ENCODE peak calls at places on chromosomes 12 and 14, in seven cellular contexts. One of them, this sample, is unnamed.

GRCh38 chr14:54609576-54609975 is 42.6 kb downstream of the SAMD4A start:
- DNase-seq in HuH-7: no peak
- DNase-seq in epithelial cell of esophagus: no peak
- DNase-seq in lower leg skin: no peak
- DNase-seq in hippocampal formation: no peak
- DNase-seq in AG08396: no peak
- DNase-seq in activated gamma-delta T cell treated with anti-CD3 and anti-CD28 coated beads, Interleukin-2, amount 50 U/mL, for 16 hours: no peak
- DNase-seq in this sample: no peak

GRCh38 chr12:49847161-49847560 is 4.3 kb upstream of the BCDIN3D start:
- DNase-seq in HuH-7: no peak
- DNase-seq in epithelial cell of esophagus: no peak
- DNase-seq in lower leg skin: no peak
- DNase-seq in hippocampal formation: no peak
- DNase-seq in AG08396: no peak
- DNase-seq in activated gamma-delta T cell treated with anti-CD3 and anti-CD28 coated beads, Interleukin-2, amount 50 U/mL, for 16 hours: no peak
- DNase-seq in this sample: no peak

GRCh38 chr12:95836630-95837239 is 22.0 kb upstream of the SNRPF start:
- DNase-seq in HuH-7: no peak
- DNase-seq in epithelial cell of esophagus: no peak
- DNase-seq in lower leg skin: no peak
- DNase-seq in hippocampal formation: no peak
- DNase-seq in AG08396: peak; percentile 8
- DNase-seq in activated gamma-delta T cell treated with anti-CD3 and anti-CD28 coated beads, Interleukin-2, amount 50 U/mL, for 16 hours: no peak
- DNase-seq in this sample: no peak

GRCh38 chr14:70771781-70772212 is 37.5 kb downstream of the MAP3K9 start:
- DNase-seq in HuH-7: no peak
- DNase-seq in epithelial cell of esophagus: peak; percentile 61
- DNase-seq in lower leg skin: peak; percentile 60
- DNase-seq in hippocampal formation: no peak
- DNase-seq in AG08396: no peak
- DNase-seq in activated gamma-delta T cell treated with anti-CD3 and anti-CD28 coated beads, Interleukin-2, amount 50 U/mL, for 16 hours: no peak
- DNase-seq in this sample: no peak

GRCh38 chr12:115693970-115694369 is 583.5 kb downstream of the MED13L start:
- DNase-seq in HuH-7: no peak
- DNase-seq in epithelial cell of esophagus: no peak
- DNase-seq in lower leg skin: no peak
- DNase-seq in hippocampal formation: no peak
- DNase-seq in AG08396: no peak
- DNase-seq in activated gamma-delta T cell treated with anti-CD3 and anti-CD28 coated beads, Interleukin-2, amount 50 U/mL, for 16 hours: no peak
- DNase-seq in this sample: no peak

GRCh38 chr12:121893901-121894540 is 5.4 kb downstream of the PSMD9 start:
- DNase-seq in HuH-7: no peak
- DNase-seq in epithelial cell of esophagus: peak; percentile 85
- DNase-seq in lower leg skin: no peak
- DNase-seq in hippocampal formation: no peak
- DNase-seq in AG08396: peak; percentile 75
- DNase-seq in activated gamma-delta T cell treated with anti-CD3 and anti-CD28 coated beads, Interleukin-2, amount 50 U/mL, for 16 hours: no peak
- DNase-seq in this sample: no peak

GRCh38 chr12:62976110-62976640 is 41.2 kb upstream of the PPM1H start:
- DNase-seq in HuH-7: no peak
- DNase-seq in epithelial cell of esophagus: no peak
- DNase-seq in lower leg skin: no peak
- DNase-seq in hippocampal formation: no peak
- DNase-seq in AG08396: no peak
- DNase-seq in activated gamma-delta T cell treated with anti-CD3 and anti-CD28 coated beads, Interleukin-2, amount 50 U/mL, for 16 hours: no peak
- DNase-seq in this sample: no peak

GRCh38 chr14:75501080-75501479 is 21.2 kb upstream of the BATF start:
- DNase-seq in HuH-7: no peak
- DNase-seq in epithelial cell of esophagus: no peak
- DNase-seq in lower leg skin: peak; percentile 64
- DNase-seq in hippocampal formation: no peak
- DNase-seq in AG08396: no peak
- DNase-seq in activated gamma-delta T cell treated with anti-CD3 and anti-CD28 coated beads, Interleukin-2, amount 50 U/mL, for 16 hours: no peak
- DNase-seq in this sample: no peak

GRCh38 chr12:117629454-117629853 is 268.0 kb upstream of the NOS1 start:
- DNase-seq in HuH-7: no peak
- DNase-seq in epithelial cell of esophagus: no peak
- DNase-seq in lower leg skin: no peak
- DNase-seq in hippocampal formation: no peak
- DNase-seq in AG08396: no peak
- DNase-seq in activated gamma-delta T cell treated with anti-CD3 and anti-CD28 coated beads, Interleukin-2, amount 50 U/mL, for 16 hours: no peak
- DNase-seq in this sample: no peak

GRCh38 chr12:47509398-47509851 is 196.4 kb downstream of the RPAP3 start:
- DNase-seq in HuH-7: no peak
- DNase-seq in epithelial cell of esophagus: peak; percentile 93
- DNase-seq in lower leg skin: no peak
- DNase-seq in hippocampal formation: no peak
- DNase-seq in AG08396: peak; percentile 38
- DNase-seq in activated gamma-delta T cell treated with anti-CD3 and anti-CD28 coated beads, Interleukin-2, amount 50 U/mL, for 16 hours: no peak
- DNase-seq in this sample: no peak

GRCh38 chr12:30447061-30447750 is 248.5 kb downstream of the IPO8 start:
- DNase-seq in HuH-7: no peak
- DNase-seq in epithelial cell of esophagus: no peak
- DNase-seq in lower leg skin: no peak
- DNase-seq in hippocampal formation: no peak
- DNase-seq in AG08396: no peak
- DNase-seq in activated gamma-delta T cell treated with anti-CD3 and anti-CD28 coated beads, Interleukin-2, amount 50 U/mL, for 16 hours: no peak
- DNase-seq in this sample: no peak

GRCh38 chr12:113882690-113883089 is 83.4 kb downstream of the RBM19 start:
- DNase-seq in HuH-7: no peak
- DNase-seq in epithelial cell of esophagus: no peak
- DNase-seq in lower leg skin: no peak
- DNase-seq in hippocampal formation: no peak
- DNase-seq in AG08396: no peak
- DNase-seq in activated gamma-delta T cell treated with anti-CD3 and anti-CD28 coated beads, Interleukin-2, amount 50 U/mL, for 16 hours: no peak
- DNase-seq in this sample: no peak

GRCh38 chr12:6452908-6453630 is 1.2 kb downstream of the TAPBPL start:
- DNase-seq in HuH-7: no peak
- DNase-seq in epithelial cell of esophagus: peak; percentile 14
- DNase-seq in lower leg skin: peak; percentile 86
- DNase-seq in hippocampal formation: no peak
- DNase-seq in AG08396: no peak
- DNase-seq in activated gamma-delta T cell treated with anti-CD3 and anti-CD28 coated beads, Interleukin-2, amount 50 U/mL, for 16 hours: no peak
- DNase-seq in this sample: no peak

GRCh38 chr14:63435838-63436237 is 107.3 kb downstream of the PPP2R5E start:
- DNase-seq in HuH-7: no peak
- DNase-seq in epithelial cell of esophagus: no peak
- DNase-seq in lower leg skin: peak; percentile 94
- DNase-seq in hippocampal formation: peak; percentile 71
- DNase-seq in AG08396: peak; percentile 82
- DNase-seq in activated gamma-delta T cell treated with anti-CD3 and anti-CD28 coated beads, Interleukin-2, amount 50 U/mL, for 16 hours: no peak
- DNase-seq in this sample: no peak

GRCh38 chr14:59325906-59326305 is 137.4 kb downstream of the DAAM1 start:
- DNase-seq in HuH-7: no peak
- DNase-seq in epithelial cell of esophagus: no peak
- DNase-seq in lower leg skin: no peak
- DNase-seq in hippocampal formation: no peak
- DNase-seq in AG08396: no peak
- DNase-seq in activated gamma-delta T cell treated with anti-CD3 and anti-CD28 coated beads, Interleukin-2, amount 50 U/mL, for 16 hours: no peak
- DNase-seq in this sample: no peak

GRCh38 chr14:59632381-59632780 is 55.8 kb upstream of the CCDC175 start:
- DNase-seq in HuH-7: peak; percentile 39
- DNase-seq in epithelial cell of esophagus: peak; percentile 57
- DNase-seq in lower leg skin: no peak
- DNase-seq in hippocampal formation: no peak
- DNase-seq in AG08396: peak; percentile 63
- DNase-seq in activated gamma-delta T cell treated with anti-CD3 and anti-CD28 coated beads, Interleukin-2, amount 50 U/mL, for 16 hours: no peak
- DNase-seq in this sample: no peak

GRCh38 chr12:105355752-105356151 is 25.3 kb downstream of the C12orf75 start:
- DNase-seq in HuH-7: no peak
- DNase-seq in epithelial cell of esophagus: peak; percentile 47
- DNase-seq in lower leg skin: no peak
- DNase-seq in hippocampal formation: no peak
- DNase-seq in AG08396: peak; percentile 49
- DNase-seq in activated gamma-delta T cell treated with anti-CD3 and anti-CD28 coated beads, Interleukin-2, amount 50 U/mL, for 16 hours: no peak
- DNase-seq in this sample: no peak

GRCh38 chr14:39419272-39419671 is 13.0 kb downstream of the FBXO33 start:
- DNase-seq in HuH-7: no peak
- DNase-seq in epithelial cell of esophagus: no peak
- DNase-seq in lower leg skin: no peak
- DNase-seq in hippocampal formation: no peak
- DNase-seq in AG08396: no peak
- DNase-seq in activated gamma-delta T cell treated with anti-CD3 and anti-CD28 coated beads, Interleukin-2, amount 50 U/mL, for 16 hours: no peak
- DNase-seq in this sample: no peak

GRCh38 chr12:53174881-53175491 is 5.5 kb upstream of the ZNF740 start:
- DNase-seq in HuH-7: peak; percentile 60
- DNase-seq in epithelial cell of esophagus: peak; percentile 38
- DNase-seq in lower leg skin: peak; percentile 52
- DNase-seq in hippocampal formation: no peak
- DNase-seq in AG08396: no peak
- DNase-seq in activated gamma-delta T cell treated with anti-CD3 and anti-CD28 coated beads, Interleukin-2, amount 50 U/mL, for 16 hours: no peak
- DNase-seq in this sample: no peak

This sample was measured in Panc1.